ENCODE peak calls at places on chromosomes 5 and 9, in seven cellular contexts. One of them, this sample, is unnamed.

GRCh38 chr9:17229945-17230560 is 95.2 kb downstream of the CNTLN start:
- DNase-seq in HFF-Myc: no peak
- DNase-seq in breast epithelium: no peak
- DNase-seq in upper lobe of right lung: no peak
- DNase-seq in mucosa of descending colon: no peak
- DNase-seq in ovary: no peak
- DNase-seq in astrocyte: no peak
- DNase-seq in this sample: no peak

GRCh38 chr5:108753331-108753730 is 5.6 kb downstream of the FER start:
- DNase-seq in astrocyte: peak
- DNase-seq in upper lobe of right lung: no peak
- DNase-seq in mucosa of descending colon: no peak
- DNase-seq in HFF-Myc: no peak
- DNase-seq in breast epithelium: no peak
- DNase-seq in ovary: no peak
- DNase-seq in this sample: no peak

GRCh38 chr9:114538241-114538640 is 33.0 kb upstream of the WHRN start:
- DNase-seq in mucosa of descending colon: peak
- DNase-seq in breast epithelium: no peak
- DNase-seq in HFF-Myc: no peak
- DNase-seq in upper lobe of right lung: no peak
- DNase-seq in ovary: no peak
- DNase-seq in astrocyte: no peak
- DNase-seq in this sample: peak

GRCh38 chr9:105632807-105633206 is 29.4 kb upstream of the TAL2 start:
- DNase-seq in astrocyte: no peak
- DNase-seq in HFF-Myc: no peak
- DNase-seq in ovary: no peak
- DNase-seq in mucosa of descending colon: no peak
- DNase-seq in breast epithelium: no peak
- DNase-seq in upper lobe of right lung: no peak
- DNase-seq in this sample: no peak

GRCh38 chr5:142849880-142850279 is 79.7 kb downstream of the ARHGAP26 start:
- DNase-seq in mucosa of descending colon: no peak
- DNase-seq in ovary: no peak
- DNase-seq in upper lobe of right lung: no peak
- DNase-seq in astrocyte: no peak
- DNase-seq in HFF-Myc: no peak
- DNase-seq in breast epithelium: no peak
- DNase-seq in this sample: no peak

GRCh38 chr9:112711050-112711689 is 6.7 kb downstream of the INIP start:
- DNase-seq in mucosa of descending colon: no peak
- DNase-seq in astrocyte: peak
- DNase-seq in HFF-Myc: peak
- DNase-seq in upper lobe of right lung: no peak
- DNase-seq in breast epithelium: no peak
- DNase-seq in ovary: no peak
- DNase-seq in this sample: no peak

GRCh38 chr5:102152906-102153787 is 142.9 kb downstream of the SLCO4C1 start:
- DNase-seq in mucosa of descending colon: no peak
- DNase-seq in breast epithelium: no peak
- DNase-seq in ovary: no peak
- DNase-seq in HFF-Myc: peak
- DNase-seq in astrocyte: no peak
- DNase-seq in upper lobe of right lung: no peak
- DNase-seq in this sample: no peak

GRCh38 chr5:173453167-173453566 is 125.0 kb upstream of the STC2 start:
- DNase-seq in HFF-Myc: no peak
- DNase-seq in astrocyte: no peak
- DNase-seq in mucosa of descending colon: no peak
- DNase-seq in ovary: no peak
- DNase-seq in breast epithelium: no peak
- DNase-seq in upper lobe of right lung: no peak
- DNase-seq in this sample: no peak

GRCh38 chr9:119697996-119698395 is 328.8 kb upstream of the BRINP1 start:
- DNase-seq in ovary: no peak
- DNase-seq in HFF-Myc: no peak
- DNase-seq in mucosa of descending colon: no peak
- DNase-seq in astrocyte: no peak
- DNase-seq in breast epithelium: no peak
- DNase-seq in upper lobe of right lung: no peak
- DNase-seq in this sample: no peak

GRCh38 chr5:139422307-139422893 is 16.9 kb downstream of the DNAJC18 start:
- DNase-seq in upper lobe of right lung: no peak
- DNase-seq in mucosa of descending colon: no peak
- DNase-seq in breast epithelium: no peak
- DNase-seq in ovary: no peak
- DNase-seq in astrocyte: peak
- DNase-seq in HFF-Myc: peak
- DNase-seq in this sample: no peak

GRCh38 chr5:174229640-174230350 is 184.3 kb downstream of the NSG2 start:
- DNase-seq in mucosa of descending colon: no peak
- DNase-seq in ovary: no peak
- DNase-seq in HFF-Myc: peak
- DNase-seq in upper lobe of right lung: no peak
- DNase-seq in astrocyte: peak
- DNase-seq in breast epithelium: no peak
- DNase-seq in this sample: no peak

GRCh38 chr9:82275531-82275930 is 287.0 kb downstream of the SPATA31D1 start:
- DNase-seq in upper lobe of right lung: no peak
- DNase-seq in mucosa of descending colon: no peak
- DNase-seq in HFF-Myc: peak
- DNase-seq in ovary: no peak
- DNase-seq in astrocyte: no peak
- DNase-seq in breast epithelium: no peak
- DNase-seq in this sample: no peak

GRCh38 chr5:109426075-109426474 is 16.3 kb upstream of the PJA2 start:
- DNase-seq in HFF-Myc: no peak
- DNase-seq in astrocyte: no peak
- DNase-seq in mucosa of descending colon: no peak
- DNase-seq in upper lobe of right lung: no peak
- DNase-seq in ovary: no peak
- DNase-seq in breast epithelium: no peak
- DNase-seq in this sample: no peak

GRCh38 chr5:78213799-78214198 is 80.7 kb downstream of the AP3B1 start:
- DNase-seq in mucosa of descending colon: no peak
- DNase-seq in ovary: no peak
- DNase-seq in breast epithelium: no peak
- DNase-seq in astrocyte: no peak
- DNase-seq in HFF-Myc: no peak
- DNase-seq in upper lobe of right lung: no peak
- DNase-seq in this sample: no peak

GRCh38 chr9:108136646-108137045 is 647.1 kb upstream of the KLF4 start:
- DNase-seq in upper lobe of right lung: no peak
- DNase-seq in breast epithelium: no peak
- DNase-seq in ovary: no peak
- DNase-seq in astrocyte: no peak
- DNase-seq in HFF-Myc: no peak
- DNase-seq in mucosa of descending colon: no peak
- DNase-seq in this sample: no peak

GRCh38 chr9:129081388-129081889 is 528 bp downstream of the DOLPP1 start:
- DNase-seq in ovary: no peak
- DNase-seq in upper lobe of right lung: peak
- DNase-seq in breast epithelium: no peak
- DNase-seq in HFF-Myc: no peak
- DNase-seq in astrocyte: no peak
- DNase-seq in mucosa of descending colon: no peak
- DNase-seq in this sample: no peak

GRCh38 chr5:35198096-35198495 is 32.2 kb downstream of the PRLR start:
- DNase-seq in upper lobe of right lung: peak
- DNase-seq in breast epithelium: peak
- DNase-seq in HFF-Myc: peak
- DNase-seq in ovary: peak
- DNase-seq in astrocyte: peak
- DNase-seq in mucosa of descending colon: peak
- DNase-seq in this sample: no peak

GRCh38 chr5:140250386-140250785 is 52.5 kb downstream of the PFDN1 start:
- DNase-seq in HFF-Myc: no peak
- DNase-seq in astrocyte: no peak
- DNase-seq in mucosa of descending colon: no peak
- DNase-seq in upper lobe of right lung: no peak
- DNase-seq in breast epithelium: no peak
- DNase-seq in ovary: no peak
- DNase-seq in this sample: no peak

GRCh38 chr9:133490201-133490681 is 11.3 kb upstream of the SLC2A6 start:
- DNase-seq in mucosa of descending colon: peak
- DNase-seq in breast epithelium: no peak
- DNase-seq in upper lobe of right lung: peak
- DNase-seq in astrocyte: no peak
- DNase-seq in ovary: no peak
- DNase-seq in HFF-Myc: no peak
- DNase-seq in this sample: no peak
- TF ChIP-seq CTCF in mucosa of descending colon: no peak
- TF ChIP-seq CTCF in breast epithelium: no peak
- TF ChIP-seq CTCF in upper lobe of right lung: no peak
- TF ChIP-seq CTCF in astrocyte: no peak
- TF ChIP-seq CTCF in ovary: no peak
- TF ChIP-seq CTCF in HFF-Myc: no peak
- TF ChIP-seq CTCF in this sample: no peak

GRCh38 chr5:151002681-151003502 is 17.5 kb upstream of the GPX3 start:
- DNase-seq in ovary: no peak
- DNase-seq in HFF-Myc: no peak
- DNase-seq in astrocyte: no peak
- DNase-seq in upper lobe of right lung: no peak
- DNase-seq in breast epithelium: no peak
- DNase-seq in mucosa of descending colon: no peak
- DNase-seq in this sample: no peak

GRCh38 chr5:151004499-151004898 is 15.9 kb upstream of the GPX3 start:
- DNase-seq in upper lobe of right lung: no peak
- DNase-seq in breast epithelium: no peak
- DNase-seq in ovary: no peak
- DNase-seq in HFF-Myc: no peak
- DNase-seq in mucosa of descending colon: no peak
- DNase-seq in astrocyte: no peak
- DNase-seq in this sample: no peak

GRCh38 chr5:151001436-151001835 is 19.0 kb upstream of the GPX3 start:
- DNase-seq in breast epithelium: no peak
- DNase-seq in HFF-Myc: no peak
- DNase-seq in astrocyte: no peak
- DNase-seq in upper lobe of right lung: no peak
- DNase-seq in ovary: no peak
- DNase-seq in mucosa of descending colon: no peak
- DNase-seq in this sample: no peak

GRCh38 chr5:151003503-151003860 is 16.9 kb upstream of the GPX3 start:
- DNase-seq in ovary: no peak
- DNase-seq in breast epithelium: no peak
- DNase-seq in HFF-Myc: no peak
- DNase-seq in astrocyte: no peak
- DNase-seq in mucosa of descending colon: no peak
- DNase-seq in upper lobe of right lung: no peak
- DNase-seq in this sample: no peak

DNA sequence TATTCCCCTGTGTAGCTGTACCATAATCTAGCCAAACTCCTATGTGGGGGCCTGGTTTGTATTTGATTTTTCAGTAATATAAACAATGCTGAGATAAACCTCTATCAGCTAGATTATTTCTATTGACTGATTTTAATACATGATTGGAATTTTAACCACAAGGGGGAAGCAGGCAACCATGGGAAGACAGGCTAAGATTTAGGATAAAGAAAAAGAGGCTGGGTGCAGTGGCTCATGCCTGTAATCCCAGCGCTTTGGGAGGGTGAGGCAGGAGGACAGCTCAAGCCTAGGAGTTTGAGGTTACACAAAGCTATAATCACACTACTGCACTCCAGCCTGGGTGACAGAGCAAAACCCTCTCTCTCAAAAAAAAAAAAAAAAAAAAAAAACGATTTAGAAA is 18.1 kb upstream of the GPX3 start:
- DNase-seq in ovary: no peak
- DNase-seq in mucosa of descending colon: no peak
- DNase-seq in breast epithelium: no peak
- DNase-seq in HFF-Myc: no peak
- DNase-seq in upper lobe of right lung: no peak
- DNase-seq in astrocyte: peak
- DNase-seq in this sample: no peak
- TF ChIP-seq CTCF in ovary: peak
- TF ChIP-seq CTCF in mucosa of descending colon: no peak
- TF ChIP-seq CTCF in breast epithelium: peak
- TF ChIP-seq CTCF in HFF-Myc: peak
- TF ChIP-seq CTCF in upper lobe of right lung: peak
- TF ChIP-seq CTCF in astrocyte: peak
- TF ChIP-seq CTCF in this sample: no peak

DNA sequence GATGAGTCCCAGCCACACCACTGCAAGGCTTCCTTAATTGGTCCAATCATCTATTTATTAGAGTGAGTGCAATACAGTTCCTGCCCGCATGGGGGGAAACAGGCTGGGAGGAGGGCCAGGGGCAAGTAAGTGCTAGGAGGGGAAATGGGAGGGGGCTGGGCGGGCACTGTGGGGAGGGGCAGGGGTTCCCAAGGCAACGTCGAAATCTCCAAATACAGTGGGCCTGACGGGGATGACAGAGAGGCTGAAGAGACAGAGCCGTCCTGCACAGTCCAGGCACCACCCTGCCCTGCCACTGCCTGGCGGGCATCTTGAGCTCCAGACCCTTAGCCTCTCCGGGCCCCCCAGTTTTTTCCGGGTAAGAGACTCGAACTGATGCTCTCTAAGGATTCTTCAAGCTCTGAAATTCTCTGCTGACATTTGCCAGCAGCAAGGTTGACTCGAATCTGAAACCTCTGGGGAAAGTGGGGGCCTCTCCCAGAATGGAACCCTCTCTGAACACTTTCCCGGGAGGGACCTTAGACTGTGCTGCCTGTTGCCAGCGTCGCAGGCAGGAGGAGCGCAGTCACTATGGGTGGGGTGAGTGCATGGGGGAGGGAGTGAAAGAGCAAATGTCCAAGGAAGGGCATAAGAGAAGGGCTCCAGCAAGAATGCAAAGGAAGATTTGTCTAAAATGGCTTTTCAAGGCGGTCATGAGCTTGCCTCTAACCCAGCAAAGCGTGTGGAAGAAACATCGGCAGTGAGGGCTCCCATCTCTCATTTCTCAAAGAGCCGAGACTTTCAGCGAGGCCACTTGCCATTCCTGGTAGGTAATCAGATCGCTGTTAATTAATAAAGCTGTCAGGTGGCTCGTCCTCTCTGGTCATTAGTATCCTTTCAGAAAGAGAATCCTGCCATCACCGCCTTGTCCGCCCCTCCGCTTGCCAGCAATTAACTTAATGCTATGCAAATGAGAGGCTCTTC is 98.9 kb downstream of the GTF3C4 start:
- DNase-seq in astrocyte: peak
- DNase-seq in mucosa of descending colon: peak
- DNase-seq in HFF-Myc: peak
- DNase-seq in upper lobe of right lung: peak
- DNase-seq in ovary: peak
- DNase-seq in breast epithelium: no peak
- DNase-seq in this sample: peak
- TF ChIP-seq CTCF in astrocyte: peak
- TF ChIP-seq CTCF in mucosa of descending colon: peak
- TF ChIP-seq CTCF in HFF-Myc: peak
- TF ChIP-seq CTCF in upper lobe of right lung: peak
- TF ChIP-seq CTCF in ovary: no peak
- TF ChIP-seq CTCF in breast epithelium: no peak
- TF ChIP-seq CTCF in this sample: no peak

DNA sequence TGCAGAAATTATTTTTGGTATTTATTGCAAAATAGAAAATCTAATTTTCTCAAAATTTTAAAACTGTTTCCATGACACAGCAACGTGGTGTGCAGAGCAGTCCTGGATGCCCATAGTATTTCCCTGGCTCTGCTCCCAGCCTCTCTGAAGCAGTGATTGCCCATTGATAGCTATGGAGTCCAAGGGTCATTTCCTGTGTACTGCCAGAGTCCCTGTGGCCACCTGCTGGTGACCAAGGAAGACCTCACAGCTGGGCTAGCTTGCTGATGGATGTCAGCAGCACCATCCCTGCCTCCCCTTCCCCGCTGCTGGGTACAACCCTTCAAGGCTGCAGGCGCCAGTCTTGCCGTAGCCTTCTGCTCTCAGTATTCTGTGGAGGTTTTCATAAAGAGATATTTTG is 184.1 kb downstream of the DIRAS2 start:
- DNase-seq in HFF-Myc: no peak
- DNase-seq in ovary: no peak
- DNase-seq in breast epithelium: no peak
- DNase-seq in upper lobe of right lung: no peak
- DNase-seq in mucosa of descending colon: peak
- DNase-seq in astrocyte: no peak
- DNase-seq in this sample: no peak
- TF ChIP-seq CTCF in HFF-Myc: no peak
- TF ChIP-seq CTCF in ovary: no peak
- TF ChIP-seq CTCF in breast epithelium: no peak
- TF ChIP-seq CTCF in upper lobe of right lung: peak
- TF ChIP-seq CTCF in mucosa of descending colon: no peak
- TF ChIP-seq CTCF in astrocyte: no peak
- TF ChIP-seq CTCF in this sample: no peak